ENCODE peak calls at places on chromosomes 13 and 19, in five cellular contexts. S is amygdala; D is NCI-H1930; W is progenitor cell of endocrine pancreas; B is activated CD4-positive, alpha-beta memory T cell treated with anti-CD3 and anti-CD28 coated beads, Interleukin-2, amount 10 ng/mL, durations not matched to agents 7 days and 5 days. L is an unnamed sample.

GRCh38 chr13:59458908-59459579 is 704.7 kb downstream of the DIAPH3 start:
- DNase-seq in S (no peak), W (no peak), B (no peak), D (no peak), L (no peak)

GRCh38 chr13:109667754-109668360 is 118.5 kb downstream of the IRS2 start:
- DNase-seq in S (no peak), B (no peak), D (no peak), W (no peak), L (no peak)

GRCh38 chr19:510606-511100 is 3.4 kb downstream of the TPGS1 start:
- DNase-seq in B (peak; percentile 96), S (peak; percentile 68), W (peak; percentile 89), D (peak; percentile 72), L (peak; percentile 66)

GRCh38 chr13:75264611-75265010 is 217.4 kb downstream of the TBC1D4 start:
- DNase-seq in B (no peak), D (no peak), W (no peak), S (no peak), L (no peak)

GRCh38 chr19:16180611-16181010 is 4.6 kb upstream of the FAM32A start:
- DNase-seq in S (no peak), W (no peak), D (no peak), B (no peak), L (no peak)

GRCh38 chr13:110173247-110173818 is 133.6 kb downstream of the COL4A1 start:
- DNase-seq in B (no peak), D (no peak), W (no peak), S (no peak), L (no peak)

GRCh38 chr19:46428278-46429141 is at the start of gene PNMA8C:
- DNase-seq in W (peak; percentile 34), S (peak; percentile 96), D (peak; percentile 91), B (peak; percentile 75), L (peak; percentile 80)

GRCh38 chr19:4295972-4296771 is 6.0 kb downstream of the TMIGD2 start:
- DNase-seq in D (no peak), B (no peak), W (no peak), S (peak; percentile 66), L (peak; percentile 76)

GRCh38 chr19:3642987-3643386 is 16.4 kb upstream of the CACTIN start:
- DNase-seq in D (no peak), B (peak; percentile 23), W (no peak), S (peak; percentile 66), L (no peak)

GRCh38 chr19:16289594-16289993 is 35.0 kb upstream of the KLF2 start:
- DNase-seq in W (no peak), B (peak; percentile 27), S (no peak), D (no peak), L (no peak)

GRCh38 chr13:79776538-79776937 is 295.6 kb downstream of the NDFIP2 start:
- DNase-seq in S (no peak), W (no peak), B (no peak), D (peak; percentile 67), L (no peak)

GRCh38 chr13:29435125-29435911 is 160.2 kb downstream of the SLC7A1 start:
- DNase-seq in D (no peak), S (no peak), W (no peak), B (no peak), L (no peak)

GRCh38 chr13:30581582-30581981 is 36.1 kb upstream of the USPL1 start:
- DNase-seq in W (no peak), B (peak; percentile 19), S (no peak), D (no peak), L (no peak)

GRCh38 chr13:84433024-84433423 is 550.8 kb upstream of the SLITRK1 start:
- DNase-seq in D (no peak), S (no peak), W (no peak), B (no peak), L (no peak)

GRCh38 chr13:108558489-108558888 is 70.9 kb upstream of the MYO16 start:
- DNase-seq in W (no peak), S (no peak), D (no peak), B (no peak), L (no peak)

GRCh38 chr13:48857576-48857975 is 118.1 kb upstream of the FNDC3A start:
- DNase-seq in D (peak; percentile 8), B (no peak), S (no peak), W (no peak), L (no peak)

GRCh38 chr19:11451942-11452813 is 16.7 kb downstream of the PRKCSH start:
- DNase-seq in W (no peak), S (no peak), B (no peak), D (no peak), L (no peak)

GRCh38 chr13:95784161-95784880 is 107.4 kb downstream of the DNAJC3 start:
- DNase-seq in D (no peak), W (no peak), S (no peak), B (no peak), L (no peak)

GRCh38 chr13:38686635-38687245 is at the start of gene FREM2:
- DNase-seq in B (no peak), D (peak; percentile 84), S (peak; percentile 25), W (peak; percentile 86), L (peak; percentile 33)

GRCh38 chr19:4304509-4305252 is at the start of gene FSD1:
- DNase-seq in W (peak; percentile 64), S (peak; percentile 72), D (peak; percentile 60), B (peak; percentile 68), L (no peak)

GRCh38 chr13:19150712-19151228 is 30.9 kb downstream of the TUBA3C start:
- DNase-seq in B (no peak), D (no peak), W (no peak), S (no peak), L (no peak)

GRCh38 chr19:13103961-13104847 is 1.5 kb upstream of the LYL1 start:
- DNase-seq in D (no peak), B (peak; percentile 70), W (no peak), S (peak; percentile 32), L (no peak)

GRCh38 chr19:13270514-13271105 is 120.4 kb downstream of the IER2 start:
- DNase-seq in B (no peak), D (no peak), S (no peak), W (no peak), L (no peak)

GRCh38 chr13:110575322-110576069 is 14.0 kb upstream of the RAB20 start:
- DNase-seq in B (peak; percentile 42), S (no peak), W (no peak), D (no peak), L (no peak)

GRCh38 chr19:33394006-33394722 is 20.7 kb downstream of the CEBPG start:
- DNase-seq in W (no peak), B (no peak), D (no peak), S (no peak), L (no peak)

GRCh38 chr19:17751103-17751911 is at the start of gene FCHO1:
- DNase-seq in B (peak; percentile 93), S (peak; percentile 53), D (no peak), W (no peak), L (no peak)

GRCh38 chr19:7789447-7789846 is 26.4 kb downstream of the CLEC4M start:
- DNase-seq in W (no peak), S (no peak), D (no peak), B (no peak), L (no peak)

GRCh38 chr19:33325920-33326319 is 23.6 kb upstream of the CEBPA start:
- DNase-seq in B (no peak), W (no peak), D (no peak), S (peak; percentile 33), L (peak; percentile 13)

GRCh38 chr13:28573595-28574373 is 78.9 kb upstream of the FLT1 start:
- DNase-seq in D (no peak), W (no peak), S (no peak), B (no peak), L (no peak)

GRCh38 chr13:64239372-64239771 is 2823.7 kb upstream of the PCDH20 start:
- DNase-seq in B (no peak), D (no peak), W (no peak), S (no peak), L (no peak)

GRCh38 chr13:100543872-100544602 is 44.6 kb downstream of the GGACT start:
- DNase-seq in S (no peak), B (no peak), D (no peak), W (no peak), L (no peak)

GRCh38 chr13:98460519-98460918 is 116.4 kb downstream of the STK24 start:
- DNase-seq in B (no peak), D (no peak), W (no peak), S (no peak), L (no peak)

GRCh38 chr19:49595819-49596404 is 4.9 kb downstream of the PRR12 start:
- DNase-seq in S (no peak), W (no peak), D (no peak), B (no peak), L (no peak)

GRCh38 chr19:11420429-11420893 is 1.3 kb upstream of the RGL3 start:
- DNase-seq in S (no peak), W (no peak), B (no peak), D (no peak), L (no peak)

GRCh38 chr19:32675720-32676185 is at the start of gene RGS9BP:
- DNase-seq in S (peak; percentile 77), W (peak; percentile 26), B (peak; percentile 75), D (peak; percentile 72), L (peak; percentile 77)

GRCh38 chr13:38228322-38228721 is 121.3 kb upstream of the UFM1 start:
- DNase-seq in W (no peak), D (no peak), B (no peak), S (no peak), L (no peak)

GRCh38 chr19:42683917-42684513 is 56.3 kb downstream of the PSG3 start:
- DNase-seq in D (no peak), B (peak; percentile 23), S (no peak), W (no peak), L (no peak)

GRCh38 chr19:40815223-40815622 is 16.2 kb downstream of the EGLN2 start:
- DNase-seq in B (no peak), S (no peak), D (no peak), W (no peak), L (no peak)

GRCh38 chr19:58196911-58197616 is 14.2 kb downstream of the ZNF274 start:
- DNase-seq in B (no peak), D (no peak), S (no peak), W (no peak), L (no peak)